ENCODE peak calls at places on chromosomes 12 and 14, in four cellular contexts. One of them, this sample, is unnamed. For H3K4me1, the result is how much of the 10 kb centered on the place peaks cover.

GRCh38 chr12:104022816-104023215 is 27.2 kb downstream of the GLT8D2 start:
- DNase-seq in IMR-90: no peak
- DNase-seq in neuronal stem cell: no peak
- DNase-seq in left lung: no peak
- DNase-seq in this sample: no peak

GRCh38 chr12:115697341-115697740 is 580.2 kb downstream of the MED13L start:
- DNase-seq in IMR-90: no peak
- DNase-seq in neuronal stem cell: no peak
- DNase-seq in left lung: no peak
- DNase-seq in this sample: no peak

GRCh38 chr12:31813305-31813704 is 84.5 kb upstream of the AMN1 start:
- DNase-seq in IMR-90: no peak
- DNase-seq in neuronal stem cell: peak
- DNase-seq in left lung: no peak
- DNase-seq in this sample: no peak

GRCh38 chr14:100890451-100890850 is 13.1 kb downstream of the RTL1 start:
- DNase-seq in IMR-90: no peak
- DNase-seq in neuronal stem cell: no peak
- DNase-seq in left lung: peak
- DNase-seq in this sample: no peak

GRCh38 chr12:6608592-6609311 is 1.6 kb upstream of the CHD4 start:
- DNase-seq in IMR-90: no peak
- DNase-seq in neuronal stem cell: no peak
- DNase-seq in left lung: no peak
- DNase-seq in this sample: peak

GRCh38 chr12:32841061-32841460 is 55.5 kb downstream of the PKP2 start:
- DNase-seq in IMR-90: no peak
- DNase-seq in neuronal stem cell: no peak
- DNase-seq in left lung: no peak
- DNase-seq in this sample: no peak

GRCh38 chr14:100891051-100891450 is 12.5 kb downstream of the RTL1 start:
- DNase-seq in IMR-90: no peak
- DNase-seq in neuronal stem cell: no peak
- DNase-seq in left lung: peak
- DNase-seq in this sample: no peak

GRCh38 chr14:67618617-67619063 is 1.1 kb upstream of the ARG2 start:
- DNase-seq in IMR-90: peak
- DNase-seq in neuronal stem cell: peak
- DNase-seq in left lung: no peak
- DNase-seq in this sample: peak

GRCh38 chr12:130747867-130748740 is 32.0 kb upstream of the RIMBP2 start:
- DNase-seq in IMR-90: peak
- DNase-seq in neuronal stem cell: peak
- DNase-seq in left lung: no peak
- DNase-seq in this sample: peak

GRCh38 chr14:69763761-69764510 is 3.0 kb upstream of the SRSF5 start:
- DNase-seq in IMR-90: peak
- DNase-seq in neuronal stem cell: no peak
- DNase-seq in left lung: no peak
- DNase-seq in this sample: no peak

GRCh38 chr14:70048313-70048654 is 140.5 kb downstream of the SLC8A3 start:
- DNase-seq in IMR-90: no peak
- DNase-seq in neuronal stem cell: no peak
- DNase-seq in left lung: no peak
- DNase-seq in this sample: no peak

GRCh38 chr12:14769462-14769836 is 33.8 kb downstream of the WBP11 start:
- DNase-seq in IMR-90: peak
- DNase-seq in neuronal stem cell: no peak
- DNase-seq in left lung: peak
- DNase-seq in this sample: no peak

GRCh38 chr12:82176761-82177490 is 181.3 kb downstream of the CCDC59 start:
- DNase-seq in IMR-90: no peak
- DNase-seq in neuronal stem cell: no peak
- DNase-seq in left lung: no peak
- DNase-seq in this sample: no peak

GRCh38 chr14:73211251-73211650 is 26.1 kb upstream of the PAPLN start:
- DNase-seq in IMR-90: no peak
- DNase-seq in neuronal stem cell: no peak
- DNase-seq in left lung: no peak
- DNase-seq in this sample: no peak

GRCh38 chr14:79730911-79731310 is 480.4 kb downstream of the DIO2 start:
- DNase-seq in IMR-90: no peak
- DNase-seq in neuronal stem cell: no peak
- DNase-seq in left lung: no peak
- DNase-seq in this sample: no peak

GRCh38 chr12:115049617-115050016 is 365.6 kb upstream of the TBX3 start:
- DNase-seq in IMR-90: peak
- DNase-seq in neuronal stem cell: no peak
- DNase-seq in left lung: no peak
- DNase-seq in this sample: no peak

GRCh38 chr14:21087294-21088091 is 11.0 kb downstream of the ZNF219 start:
- DNase-seq in IMR-90: peak
- DNase-seq in neuronal stem cell: peak
- DNase-seq in left lung: peak
- DNase-seq in this sample: peak

GRCh38 chr12:104805186-104805585 is 152.9 kb downstream of the SLC41A2 start:
- DNase-seq in IMR-90: peak
- DNase-seq in neuronal stem cell: no peak
- DNase-seq in left lung: no peak
- DNase-seq in this sample: no peak

GRCh38 chr14:71089974-71090373 is 182.7 kb downstream of the PCNX1 start:
- DNase-seq in IMR-90: peak
- DNase-seq in neuronal stem cell: no peak
- DNase-seq in left lung: no peak
- DNase-seq in this sample: no peak

GRCh38 chr12:65121049-65121955 is at the start of gene WIF1:
- DNase-seq in IMR-90: no peak
- DNase-seq in neuronal stem cell: peak
- DNase-seq in left lung: peak
- DNase-seq in this sample: no peak

GRCh38 chr14:101716077-101716950 is 45.2 kb upstream of the PPP2R5C start:
- DNase-seq in IMR-90: no peak
- DNase-seq in neuronal stem cell: no peak
- DNase-seq in left lung: no peak
- DNase-seq in this sample: no peak

GRCh38 chr14:34322940-34323418 is 139.1 kb downstream of the SPTSSA start:
- DNase-seq in IMR-90: peak
- DNase-seq in neuronal stem cell: peak
- DNase-seq in left lung: peak
- DNase-seq in this sample: peak

GRCh38 chr14:88614218-88614907 is 51.5 kb downstream of the ZC3H14 start:
- DNase-seq in IMR-90: peak
- DNase-seq in neuronal stem cell: no peak
- DNase-seq in left lung: no peak
- DNase-seq in this sample: no peak

GRCh38 chr12:82968644-82969339 is 282.1 kb downstream of the TMTC2 start:
- DNase-seq in IMR-90: no peak
- DNase-seq in neuronal stem cell: no peak
- DNase-seq in left lung: no peak
- DNase-seq in this sample: no peak

GRCh38 chr14:105419305-105420091 is at the start of gene MTA1:
- DNase-seq in IMR-90: peak
- DNase-seq in neuronal stem cell: peak
- DNase-seq in left lung: peak
- DNase-seq in this sample: peak

GRCh38 chr12:70258605-70259403 is 15.6 kb downstream of the CNOT2 start:
- DNase-seq in IMR-90: no peak
- DNase-seq in neuronal stem cell: no peak
- DNase-seq in left lung: no peak
- DNase-seq in this sample: no peak

GRCh38 chr14:96582995-96583394 is 80.8 kb downstream of the PAPOLA start:
- DNase-seq in IMR-90: no peak
- DNase-seq in neuronal stem cell: no peak
- DNase-seq in left lung: no peak
- DNase-seq in this sample: no peak

GRCh38 chr14:72723741-72724530 is 170.0 kb downstream of the DPF3 start:
- DNase-seq in IMR-90: peak
- DNase-seq in neuronal stem cell: no peak
- DNase-seq in left lung: no peak
- DNase-seq in this sample: no peak

GRCh38 chr14:99578541-99579044 is 25.4 kb downstream of the CCDC85C start:
- DNase-seq in IMR-90: no peak
- DNase-seq in neuronal stem cell: no peak
- DNase-seq in left lung: no peak
- DNase-seq in this sample: no peak

GRCh38 chr14:99579077-99579836 is 24.8 kb downstream of the CCDC85C start:
- DNase-seq in IMR-90: no peak
- DNase-seq in neuronal stem cell: no peak
- DNase-seq in left lung: no peak
- DNase-seq in this sample: no peak

GRCh38 chr14:99579903-99580570 is 24.0 kb downstream of the CCDC85C start:
- DNase-seq in IMR-90: peak
- DNase-seq in neuronal stem cell: no peak
- DNase-seq in left lung: peak
- DNase-seq in this sample: no peak

GRCh38 chr14:99581960-99582359 is 22.0 kb downstream of the CCDC85C start:
- DNase-seq in IMR-90: no peak
- DNase-seq in neuronal stem cell: no peak
- DNase-seq in left lung: no peak
- DNase-seq in this sample: no peak

DNA sequence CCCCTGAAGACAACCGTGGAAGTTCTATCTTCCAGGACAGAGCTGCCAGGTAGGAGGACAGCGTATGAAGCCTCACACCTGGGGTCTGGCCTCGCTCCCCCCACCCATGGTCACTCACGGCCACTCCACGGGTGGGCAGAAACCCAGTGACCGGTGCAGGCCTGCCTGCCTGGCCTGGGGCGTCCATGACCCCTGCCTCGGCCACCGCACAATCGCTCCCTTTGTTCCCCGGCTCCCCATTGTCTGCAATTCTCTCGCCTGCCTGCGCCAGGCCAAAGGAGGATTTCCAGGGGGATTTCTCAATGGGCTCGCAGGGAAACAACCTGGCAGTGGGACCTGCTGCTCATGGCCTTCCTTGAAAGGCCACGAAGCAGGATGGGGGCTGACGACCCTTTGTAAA is 22.6 kb downstream of the CCDC85C start:
- DNase-seq in IMR-90: no peak
- DNase-seq in neuronal stem cell: peak
- DNase-seq in left lung: no peak
- DNase-seq in this sample: no peak
- H3K27ac ChIP-seq in IMR-90: no peak
- H3K27ac ChIP-seq in neuronal stem cell: no peak
- H3K27ac ChIP-seq in left lung: no peak
- H3K27ac ChIP-seq in this sample: no peak

DNA sequence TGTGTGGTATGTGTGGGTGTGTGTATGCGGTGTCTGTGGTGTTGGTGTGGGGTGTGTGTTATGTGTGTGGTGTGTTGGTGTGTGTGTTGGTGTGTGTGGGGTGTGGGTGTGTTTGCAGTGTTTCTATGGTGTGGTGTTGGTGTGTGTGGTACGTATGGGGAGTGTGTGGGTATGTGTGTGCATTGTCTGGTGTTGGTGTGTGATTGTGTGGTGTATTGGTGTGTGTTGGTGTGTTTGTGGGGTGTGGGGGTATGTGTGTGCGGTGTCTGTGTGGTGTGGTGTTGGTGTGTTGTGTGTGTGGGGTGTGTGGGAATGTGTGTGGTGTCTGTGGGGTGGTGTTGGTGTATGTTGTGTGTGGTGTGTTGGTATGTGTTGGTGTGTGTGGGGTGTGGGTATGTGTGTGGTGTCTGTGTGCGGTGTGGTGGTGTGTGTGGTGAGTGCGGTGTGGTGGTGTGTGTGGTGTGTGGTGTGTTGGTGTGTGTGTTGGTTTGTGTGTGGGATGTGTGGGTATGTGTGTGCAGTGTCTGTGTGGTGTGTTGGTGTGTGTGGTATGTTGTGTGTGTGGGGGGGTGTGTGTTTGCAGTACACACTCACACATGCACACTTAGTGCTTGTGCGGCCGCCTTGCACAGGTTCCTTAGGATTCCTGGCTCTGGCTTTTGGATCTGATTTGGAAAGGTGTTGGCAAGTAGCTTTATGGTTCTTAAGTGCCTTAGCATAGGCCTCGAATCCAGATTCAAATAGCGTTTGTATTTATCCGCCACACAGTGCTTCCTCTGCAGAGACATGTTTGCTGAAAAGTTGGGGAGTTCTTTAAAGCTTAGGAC is 16.4 kb downstream of the MLXIP start:
- DNase-seq in IMR-90: peak
- DNase-seq in neuronal stem cell: no peak
- DNase-seq in left lung: no peak
- DNase-seq in this sample: no peak
- H3K4me1 ChIP-seq in IMR-90: half or more
- H3K4me1 ChIP-seq in neuronal stem cell: under half
- H3K4me1 ChIP-seq in left lung: under half
- H3K4me1 ChIP-seq in this sample: under half

DNA sequence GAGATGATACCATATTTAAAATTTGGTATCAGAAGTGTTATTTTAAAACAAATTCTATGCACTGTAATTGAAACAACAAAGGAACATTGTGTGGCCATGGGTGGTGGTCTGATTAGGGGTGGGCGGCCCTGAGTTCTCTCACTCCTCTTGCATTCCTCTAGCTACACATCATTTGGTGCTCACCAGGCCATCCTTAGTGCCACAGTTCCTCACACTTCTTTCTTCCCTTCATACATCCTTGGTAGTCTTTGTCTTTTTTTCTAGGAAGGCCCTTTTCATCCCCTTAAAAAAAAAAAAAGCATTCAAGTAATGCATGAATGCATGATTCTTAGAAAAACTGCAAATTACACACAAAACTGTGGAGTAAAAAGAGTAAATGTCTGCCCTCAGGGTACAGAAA is 2.4 kb upstream of the MANSC4 start:
- DNase-seq in IMR-90: no peak
- DNase-seq in neuronal stem cell: no peak
- DNase-seq in left lung: no peak
- DNase-seq in this sample: no peak
- H3K27ac ChIP-seq in IMR-90: peak
- H3K27ac ChIP-seq in neuronal stem cell: no peak
- H3K27ac ChIP-seq in left lung: no peak
- H3K27ac ChIP-seq in this sample: no peak

GRCh38 chr14:32594766-32595165 is 265.7 kb downstream of the AKAP6 start:
- DNase-seq in IMR-90: peak
- DNase-seq in neuronal stem cell: no peak
- DNase-seq in left lung: no peak
- DNase-seq in this sample: no peak

GRCh38 chr14:32593290-32593942 is 264.3 kb downstream of the AKAP6 start:
- DNase-seq in IMR-90: peak
- DNase-seq in neuronal stem cell: no peak
- DNase-seq in left lung: no peak
- DNase-seq in this sample: no peak

GRCh38 chr14:32597771-32598170 is 268.7 kb downstream of the AKAP6 start:
- DNase-seq in IMR-90: no peak
- DNase-seq in neuronal stem cell: no peak
- DNase-seq in left lung: no peak
- DNase-seq in this sample: no peak

GRCh38 chr14:32596390-32596789 is 267.3 kb downstream of the AKAP6 start:
- DNase-seq in IMR-90: no peak
- DNase-seq in neuronal stem cell: no peak
- DNase-seq in left lung: no peak
- DNase-seq in this sample: no peak

DNA sequence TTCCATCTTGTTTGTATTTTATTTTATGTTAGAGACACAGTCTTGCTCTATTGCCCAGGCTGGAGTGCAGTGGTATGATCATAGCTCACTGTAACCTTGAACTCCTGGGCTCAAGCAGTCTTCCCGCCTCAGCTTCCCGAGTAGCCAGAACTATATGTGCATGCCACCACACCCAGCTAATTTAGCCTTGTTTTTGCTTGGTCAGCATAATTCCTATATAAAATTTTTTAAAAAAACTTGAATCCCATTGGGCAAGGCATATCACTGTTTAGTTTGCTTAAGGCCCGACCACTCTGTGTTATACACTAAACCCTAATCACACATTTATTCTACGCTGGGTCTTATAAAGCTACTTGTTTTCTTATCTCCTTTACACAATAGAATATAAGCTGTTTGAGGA is 266.4 kb downstream of the AKAP6 start:
- DNase-seq in IMR-90: no peak
- DNase-seq in neuronal stem cell: no peak
- DNase-seq in left lung: no peak
- DNase-seq in this sample: no peak
- H3K4me1 ChIP-seq in IMR-90: under half
- H3K4me1 ChIP-seq in neuronal stem cell: under half
- H3K4me1 ChIP-seq in left lung: under half
- H3K4me1 ChIP-seq in this sample: under half

This sample was measured in CD4-positive, CD25-positive, alpha-beta regulatory T cell.